ENCODE peak calls at places on chromosomes 7 and 10, in four cellular contexts. S is thyroid gland; C is stimulated activated CD8-positive, alpha-beta memory T cell treated with anti-CD3 and anti-CD28 coated beads, Interleukin-7, amount 100 ng/mL, for 1 hour; A is bronchial epithelial cell. K is an unnamed sample.

GRCh38 chr10:30125484-30125883 is 66.1 kb upstream of the JCAD start:
- DNase-seq in S (no peak), C (no peak), A (no peak), K (no peak)

GRCh38 chr7:79709574-79710409 is 256.3 kb upstream of the MAGI2 start:
- DNase-seq in S (no peak), C (no peak), A (peak), K (peak)

GRCh38 chr10:43064331-43065075 is 12.4 kb upstream of the RET start:
- DNase-seq in S (no peak), C (no peak), A (no peak), K (no peak)

GRCh38 chr7:56175784-56176183 is 59.6 kb upstream of the NUPR2 start:
- DNase-seq in S (peak), C (no peak), A (peak), K (no peak)

GRCh38 chr7:46969303-46970130 is 612.4 kb downstream of the TNS3 start:
- DNase-seq in S (no peak), C (no peak), A (peak), K (peak)

GRCh38 chr10:44308935-44309334 is 76.0 kb downstream of the CXCL12 start:
- DNase-seq in S (no peak), C (no peak), A (no peak), K (no peak)

GRCh38 chr7:43430412-43430811 is 152.5 kb upstream of the STK17A start:
- DNase-seq in S (no peak), C (no peak), A (no peak), K (no peak)

GRCh38 chr7:118609207-118609606 is 384.7 kb downstream of the ANKRD7 start:
- DNase-seq in S (no peak), C (no peak), A (no peak), K (no peak)

GRCh38 chr7:157043745-157044144 is 33.3 kb upstream of the MNX1 start:
- DNase-seq in S (no peak), C (no peak), A (no peak), K (no peak)

GRCh38 chr7:5429253-5429856 is 5.7 kb upstream of the TNRC18 start:
- DNase-seq in S (peak), C (no peak), A (peak), K (peak)

GRCh38 chr10:133123746-133124356 is 36.1 kb downstream of the ADGRA1 start:
- DNase-seq in S (peak), C (no peak), A (no peak), K (no peak)

GRCh38 chr7:37105119-37105518 is 343.5 kb downstream of the ELMO1 start:
- DNase-seq in S (no peak), C (no peak), A (no peak), K (no peak)

GRCh38 chr10:29862926-29863614 is 196.3 kb downstream of the JCAD start:
- DNase-seq in S (peak), C (no peak), A (peak), K (peak)

GRCh38 chr10:8095962-8096361 is 41.5 kb downstream of the GATA3 start:
- DNase-seq in S (no peak), C (no peak), A (no peak), K (no peak)

GRCh38 chr7:22731781-22732180 is 4.8 kb downstream of the IL6 start:
- DNase-seq in S (no peak), C (no peak), A (no peak), K (no peak)

GRCh38 chr10:107059058-107059457 is 105.4 kb downstream of the SORCS1 start:
- DNase-seq in S (no peak), C (no peak), A (no peak), K (no peak)

GRCh38 chr10:133045556-133046483 is 41.9 kb upstream of the ADGRA1 start:
- DNase-seq in S (no peak), C (no peak), A (no peak), K (no peak)

GRCh38 chr7:129777195-129777844 is 165.8 kb downstream of the NRF1 start:
- DNase-seq in S (no peak), C (no peak), A (no peak), K (no peak)

GRCh38 chr7:118872568-118872967 is 648.1 kb downstream of the ANKRD7 start:
- DNase-seq in S (no peak), C (no peak), A (peak), K (peak)

GRCh38 chr7:8277394-8277982 is 15.5 kb upstream of the ICA1 start:
- DNase-seq in S (no peak), C (no peak), A (peak), K (peak)

GRCh38 chr10:63132651-63133055 is 475 bp upstream of the NRBF2 start:
- DNase-seq in S (no peak), C (no peak), A (no peak), K (no peak)

GRCh38 chr10:60434418-60435046 is 44.9 kb upstream of the ANK3 start:
- DNase-seq in S (peak), C (no peak), A (peak), K (peak)

GRCh38 chr7:44847509-44847919 is 373 bp downstream of the H2AZ2 start:
- DNase-seq in S (peak), C (peak), A (peak), K (peak)

GRCh38 chr10:99329891-99330674 is 927 bp downstream of the CNNM1 start:
- DNase-seq in S (peak), C (no peak), A (no peak), K (peak)

GRCh38 chr10:103021897-103022286 is 103.8 kb downstream of the CNNM2 start:
- DNase-seq in S (peak), C (no peak), A (peak), K (peak)

GRCh38 chr7:147432068-147432467 is 1158.5 kb upstream of the C7orf33 start:
- DNase-seq in S (no peak), C (no peak), A (no peak), K (no peak)

GRCh38 chr10:9596368-9596920 is 1421.2 kb upstream of the CELF2 start:
- DNase-seq in S (no peak), C (no peak), A (peak), K (no peak)

GRCh38 chr10:70369498-70370018 is 12.9 kb downstream of the LRRC20 start:
- DNase-seq in S (no peak), C (no peak), A (no peak), K (no peak)

GRCh38 chr10:77563638-77564270 is 73.9 kb downstream of the KCNMA1 start:
- DNase-seq in S (no peak), C (no peak), A (no peak), K (no peak)

GRCh38 chr7:50552139-50552538 is 13.1 kb downstream of the DDC start:
- DNase-seq in S (peak), C (no peak), A (no peak), K (no peak)

GRCh38 chr7:152949198-152949597 is 189.6 kb downstream of the ACTR3B start:
- DNase-seq in S (no peak), C (no peak), A (no peak), K (no peak)

GRCh38 chr7:108340856-108341411 is 115.3 kb downstream of the NRCAM start:
- DNase-seq in S (no peak), C (no peak), A (peak), K (no peak)

GRCh38 chr7:1428941-1429444 is 30.3 kb downstream of the MICALL2 start:
- DNase-seq in S (no peak), C (no peak), A (no peak), K (no peak)

GRCh38 chr7:132009778-132010177 is 453.4 kb upstream of the PODXL start:
- DNase-seq in S (no peak), C (no peak), A (no peak), K (no peak)

GRCh38 chr10:122541541-122542002 is 19.0 kb upstream of the DMBT1 start:
- DNase-seq in S (no peak), C (no peak), A (peak), K (peak)

GRCh38 chr7:82729172-82730030 is 285.8 kb upstream of the CACNA2D1 start:
- DNase-seq in S (peak), C (no peak), A (peak), K (peak)